ENCODE peak calls at places on chromosomes 11 and 22, in six cellular contexts. C is CD8-positive, alpha-beta T cell; K is naive thymus-derived CD4-positive, alpha-beta T cell; D is GM23338; X is IMR-90; S is fibroblast of lung. P is an unnamed sample.

GRCh38 chr22:22103078-22103593 is 120.5 kb upstream of the TOP3B start:
- DNase-seq in C (no peak), K (no peak), D (peak), X (no peak), S (no peak), P (no peak)

GRCh38 chr11:107354780-107355179 is 102.8 kb downstream of the CWF19L2 start:
- DNase-seq in C (no peak), K (no peak), D (no peak), X (no peak), S (no peak), P (no peak)

GRCh38 chr11:128759597-128759996 is 65.7 kb downstream of the FLI1 start:
- DNase-seq in C (no peak), K (no peak), D (no peak), X (peak), S (peak), P (no peak)

GRCh38 chr11:130178992-130179391 is 19.4 kb downstream of the ST14 start:
- DNase-seq in C (no peak), K (no peak), D (no peak), X (no peak), S (no peak), P (no peak)

GRCh38 chr22:40000171-40000570 is 5.4 kb downstream of the FAM83F start:
- DNase-seq in C (no peak), K (no peak), D (no peak), X (no peak), S (no peak), P (no peak)

GRCh38 chr22:24128631-24129601 is 52.4 kb upstream of the SUSD2 start:
- DNase-seq in C (no peak), K (no peak), D (no peak), X (no peak), S (no peak), P (no peak)

GRCh38 chr22:35991168-35991567 is 37.5 kb downstream of the RBFOX2 start:
- DNase-seq in C (no peak), K (no peak), D (no peak), X (peak), S (peak), P (no peak)

GRCh38 chr11:1773131-1773510 is 9.4 kb upstream of the CTSD start:
- DNase-seq in C (no peak), K (no peak), D (no peak), X (no peak), S (no peak), P (no peak)

GRCh38 chr11:59186130-59186594 is 14.2 kb downstream of the DTX4 start:
- DNase-seq in C (peak), K (peak), D (peak), X (no peak), S (no peak), P (no peak)

GRCh38 chr11:121965330-121965729 is 150.7 kb downstream of the BLID start:
- DNase-seq in C (no peak), K (no peak), D (no peak), X (peak), S (peak), P (no peak)

GRCh38 chr11:8988329-8989234 is 15.2 kb downstream of the NRIP3 start:
- DNase-seq in C (no peak), K (no peak), D (no peak), X (peak), S (peak), P (no peak)

GRCh38 chr22:30208631-30209603 is 37.6 kb downstream of the LIF start:
- DNase-seq in C (no peak), K (no peak), D (no peak), X (peak), S (peak), P (no peak)

GRCh38 chr11:518463-519202 is 11.6 kb upstream of the RNH1 start:
- DNase-seq in C (peak), K (peak), D (peak), X (peak), S (peak), P (peak)

GRCh38 chr11:33005175-33005574 is 10.5 kb upstream of the DEPDC7 start:
- DNase-seq in C (peak), K (peak), D (no peak), X (no peak), S (no peak), P (no peak)

GRCh38 chr11:66854729-66855211 is 2.1 kb upstream of the LRFN4 start:
- DNase-seq in C (no peak), K (no peak), D (no peak), X (no peak), S (no peak), P (no peak)

GRCh38 chr11:92413757-92414513 is 189.3 kb downstream of the FAT3 start:
- DNase-seq in C (no peak), K (no peak), D (no peak), X (no peak), S (no peak), P (no peak)

GRCh38 chr11:75490221-75491181 is 35.2 kb downstream of the GDPD5 start:
- DNase-seq in C (no peak), K (no peak), D (peak), X (peak), S (peak), P (no peak)

GRCh38 chr11:44885919-44886318 is 64.8 kb downstream of the TP53I11 start:
- DNase-seq in C (no peak), K (no peak), D (no peak), X (no peak), S (no peak), P (no peak)

GRCh38 chr11:44030996-44031395 is 16.8 kb upstream of the ACCSL start:
- DNase-seq in C (no peak), K (no peak), D (no peak), X (no peak), S (no peak), P (no peak)

GRCh38 chr11:130726234-130726559 is 190.1 kb downstream of the SNX19 start:
- DNase-seq in C (no peak), K (no peak), D (no peak), X (peak), S (peak), P (no peak)

GRCh38 chr11:15688351-15688792 is 573.6 kb downstream of the INSC start:
- DNase-seq in C (no peak), K (no peak), D (no peak), X (peak), S (peak), P (no peak)

GRCh38 chr22:47290706-47291430 is 528.4 kb downstream of the TBC1D22A start:
- DNase-seq in C (no peak), K (no peak), D (no peak), X (no peak), S (no peak), P (no peak)

GRCh38 chr11:76629853-76630599 is 40.5 kb downstream of the LRRC32 start:
- DNase-seq in C (no peak), K (no peak), D (peak), X (peak), S (no peak), P (no peak)

GRCh38 chr11:17828311-17828751 is 93.8 kb downstream of the KCNC1 start:
- DNase-seq in C (no peak), K (no peak), D (no peak), X (peak), S (peak), P (no peak)

GRCh38 chr11:130806746-130807145 is 109.5 kb downstream of the SNX19 start:
- DNase-seq in C (no peak), K (no peak), D (peak), X (no peak), S (no peak), P (no peak)

GRCh38 chr11:69449320-69450063 is 32.0 kb upstream of the LINC01488 start:
- DNase-seq in C (no peak), K (no peak), D (no peak), X (peak), S (peak), P (no peak)

GRCh38 chr11:96267490-96268010 is 75.4 kb downstream of the MAML2 start:
- DNase-seq in C (peak), K (peak), D (no peak), X (peak), S (no peak), P (no peak)

GRCh38 chr11:7575841-7576451 is 62.1 kb downstream of the PPFIBP2 start:
- DNase-seq in C (no peak), K (peak), D (no peak), X (no peak), S (no peak), P (no peak)

GRCh38 chr11:127191689-127192088 is 191.1 kb upstream of the KIRREL3 start:
- DNase-seq in C (no peak), K (no peak), D (no peak), X (no peak), S (no peak), P (no peak)

GRCh38 chr11:120236169-120237107 is 3.5 kb upstream of the POU2F3 start:
- DNase-seq in C (no peak), K (no peak), D (peak), X (peak), S (peak), P (no peak)

GRCh38 chr22:32354360-32355351 is 3.0 kb upstream of the RFPL3 start:
- DNase-seq in C (no peak), K (no peak), D (peak), X (peak), S (peak), P (no peak)

GRCh38 chr11:118876261-118876660 is 7.4 kb upstream of the CXCR5 start:
- DNase-seq in C (no peak), K (no peak), D (no peak), X (no peak), S (no peak), P (no peak)

GRCh38 chr22:37647928-37648327 is 8.5 kb downstream of the SH3BP1 start:
- DNase-seq in C (no peak), K (no peak), D (no peak), X (no peak), S (peak), P (no peak)

GRCh38 chr11:61293869-61294716 is 1.0 kb downstream of the VWCE start:
- DNase-seq in C (no peak), K (no peak), D (peak), X (peak), S (peak), P (no peak)

GRCh38 chr22:32564170-32565001 is 89.8 kb downstream of the FBXO7 start:
- DNase-seq in C (no peak), K (no peak), D (no peak), X (peak), S (peak), P (no peak)

GRCh38 chr11:4048340-4048739 is 46.3 kb upstream of the RRM1 start:
- DNase-seq in C (no peak), K (no peak), D (no peak), X (peak), S (peak), P (no peak)

GRCh38 chr11:1570896-1571759 is 943 bp downstream of the DUSP8 start:
- DNase-seq in C (peak), K (peak), D (peak), X (no peak), S (no peak), P (no peak)

GRCh38 chr11:102476069-102476468 is 23.5 kb upstream of the TMEM123 start:
- DNase-seq in C (no peak), K (no peak), D (no peak), X (peak), S (no peak), P (no peak)

GRCh38 chr11:76939219-76939631 is 78.5 kb downstream of the ACER3 start:
- DNase-seq in C (no peak), K (no peak), D (no peak), X (peak), S (peak), P (peak)

GRCh38 chr11:120912504-120912903 is 111.4 kb upstream of the TBCEL start:
- DNase-seq in C (no peak), K (no peak), D (peak), X (peak), S (peak), P (peak)

GRCh38 chr11:68032003-68032402 is 1.5 kb downstream of the NDUFS8 start:
- DNase-seq in C (no peak), K (no peak), D (no peak), X (no peak), S (no peak), P (no peak)

GRCh38 chr11:68032997-68033707 is 2.7 kb downstream of the NDUFS8 start:
- DNase-seq in C (no peak), K (no peak), D (no peak), X (no peak), S (no peak), P (no peak)

GRCh38 chr11:68028802-68029475 is 1.5 kb upstream of the NDUFS8 start:
- DNase-seq in C (no peak), K (no peak), D (no peak), X (peak), S (peak), P (no peak)

GRCh38 chr11:68031136-68031459 is 617 bp downstream of the NDUFS8 start:
- DNase-seq in C (peak), K (no peak), D (no peak), X (no peak), S (peak), P (no peak)

GRCh38 chr11:68030318-68031135 is at the start of gene NDUFS8:
- DNase-seq in C (peak), K (peak), D (peak), X (peak), S (peak), P (peak)
- H3K27ac ChIP-seq in C (peak), K (peak), D (peak), X (peak), S (peak), P (peak)

GRCh38 chr11:86800956-86801264 is 568 bp downstream of the PRSS23 start:
- DNase-seq in C (no peak), K (no peak), D (no peak), X (no peak), S (no peak), P (no peak)
- H3K4me3 ChIP-seq in C (peak), K (no peak), D (peak), X (peak), S (peak), P (peak)

GRCh38 chr11:47487421-47487820 is 38.5 kb upstream of the RAPSN start:
- DNase-seq in C (no peak), K (no peak), D (no peak), X (no peak), S (no peak), P (no peak)

GRCh38 chr11:47488111-47488510 is 39.2 kb upstream of the RAPSN start:
- DNase-seq in C (no peak), K (no peak), D (no peak), X (no peak), S (no peak), P (no peak)

GRCh38 chr11:47489395-47489755 is 40.4 kb upstream of the RAPSN start:
- DNase-seq in C (no peak), K (no peak), D (no peak), X (peak), S (peak), P (no peak)

GRCh38 chr11:47485112-47485511 is 36.2 kb upstream of the RAPSN start:
- DNase-seq in C (no peak), K (no peak), D (no peak), X (no peak), S (no peak), P (no peak)

GRCh38 chr11:47488674-47489394 is 39.9 kb upstream of the RAPSN start:
- DNase-seq in C (no peak), K (no peak), D (no peak), X (no peak), S (no peak), P (no peak)
- H3K27ac ChIP-seq in C (no peak), K (peak), D (no peak), X (no peak), S (no peak), P (no peak)

DNA sequence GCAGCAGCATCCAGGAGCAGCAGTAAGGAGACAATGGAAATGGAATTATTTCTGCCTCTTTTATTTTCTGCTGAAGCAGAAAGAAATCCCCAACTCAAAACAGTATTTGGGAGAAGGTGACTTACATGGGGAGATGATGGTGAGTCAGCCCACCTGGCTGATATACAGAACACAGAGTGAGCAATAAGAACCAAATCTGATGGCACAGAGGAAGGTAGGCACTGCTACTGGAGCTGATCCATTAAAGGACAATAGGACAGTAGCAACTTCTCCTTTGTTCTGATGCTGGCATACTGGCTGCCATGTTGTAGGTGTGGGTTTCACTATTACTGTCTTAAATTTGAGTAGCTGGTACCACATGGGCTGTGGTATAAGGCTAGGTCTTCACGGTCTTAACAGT is 45.2 kb downstream of the CLPB start:
- DNase-seq in C (no peak), K (no peak), D (no peak), X (no peak), S (no peak), P (no peak)
- H3K4me3 ChIP-seq in C (no peak), K (no peak), D (no peak), X (no peak), S (no peak), P (no peak)

GRCh38 chr11:35969089-35970046 is 25.5 kb downstream of the LDLRAD3 start:
- DNase-seq in C (no peak), K (no peak), D (no peak), X (peak), S (no peak), P (no peak)
- H3K27ac ChIP-seq in C (no peak), K (no peak), D (no peak), X (no peak), S (no peak), P (no peak)

GRCh38 chr11:36565033-36565610 is 2.7 kb upstream of the RAG1 start:
- DNase-seq in C (no peak), K (no peak), D (no peak), X (no peak), S (no peak), P (no peak)
- H3K4me3 ChIP-seq in C (no peak), K (no peak), D (no peak), X (no peak), S (no peak), P (peak)

GRCh38 chr11:111538407-111539114 is 2.0 kb upstream of the LAYN start:
- DNase-seq in C (no peak), K (no peak), D (no peak), X (peak), S (no peak), P (no peak)

GRCh38 chr11:111541209-111542061 is 915 bp downstream of the LAYN start:
- DNase-seq in C (no peak), K (no peak), D (peak), X (peak), S (peak), P (no peak)

GRCh38 chr11:111540921-111541208 is 345 bp downstream of the LAYN start:
- DNase-seq in C (no peak), K (no peak), D (no peak), X (no peak), S (no peak), P (no peak)

GRCh38 chr11:111540114-111540920 is at the start of gene LAYN:
- DNase-seq in C (peak), K (peak), D (peak), X (peak), S (peak), P (no peak)

DNA sequence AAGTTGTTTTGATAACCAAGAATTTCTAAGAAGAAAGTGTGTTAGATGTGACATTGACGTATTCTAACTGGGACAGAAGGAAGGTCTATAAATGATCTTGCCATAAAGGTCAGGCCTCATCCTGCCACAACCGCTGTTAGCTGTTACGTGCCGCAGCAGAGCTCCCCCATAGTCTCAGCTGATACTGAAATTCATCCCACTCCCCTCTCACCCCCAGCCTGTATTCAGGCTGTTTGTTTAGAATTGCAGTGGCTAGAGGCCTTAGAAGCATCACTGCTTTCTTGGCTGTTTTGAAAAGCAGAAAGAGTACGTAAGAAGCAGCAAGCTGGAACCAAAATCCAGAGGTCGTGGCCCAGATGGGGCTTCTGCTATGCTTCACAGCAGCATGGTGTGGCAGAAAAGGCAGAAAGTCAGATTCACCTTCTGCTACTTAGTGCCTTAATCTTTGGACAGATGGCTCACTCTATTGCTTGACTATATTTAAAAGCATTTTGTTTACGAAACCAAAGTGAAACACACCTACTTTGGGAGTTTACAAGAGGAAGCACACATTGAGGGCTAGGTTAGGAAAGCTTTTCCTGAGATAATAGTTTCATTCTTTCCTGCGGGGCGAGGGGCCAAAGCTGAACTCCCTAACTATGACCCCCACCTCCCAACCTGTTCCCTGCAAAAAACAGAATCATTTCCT is 950 bp upstream of the LAYN start:
- DNase-seq in C (peak), K (peak), D (no peak), X (no peak), S (no peak), P (no peak)
- H3K27ac ChIP-seq in C (peak), K (no peak), D (no peak), X (peak), S (peak), P (no peak)

DNA sequence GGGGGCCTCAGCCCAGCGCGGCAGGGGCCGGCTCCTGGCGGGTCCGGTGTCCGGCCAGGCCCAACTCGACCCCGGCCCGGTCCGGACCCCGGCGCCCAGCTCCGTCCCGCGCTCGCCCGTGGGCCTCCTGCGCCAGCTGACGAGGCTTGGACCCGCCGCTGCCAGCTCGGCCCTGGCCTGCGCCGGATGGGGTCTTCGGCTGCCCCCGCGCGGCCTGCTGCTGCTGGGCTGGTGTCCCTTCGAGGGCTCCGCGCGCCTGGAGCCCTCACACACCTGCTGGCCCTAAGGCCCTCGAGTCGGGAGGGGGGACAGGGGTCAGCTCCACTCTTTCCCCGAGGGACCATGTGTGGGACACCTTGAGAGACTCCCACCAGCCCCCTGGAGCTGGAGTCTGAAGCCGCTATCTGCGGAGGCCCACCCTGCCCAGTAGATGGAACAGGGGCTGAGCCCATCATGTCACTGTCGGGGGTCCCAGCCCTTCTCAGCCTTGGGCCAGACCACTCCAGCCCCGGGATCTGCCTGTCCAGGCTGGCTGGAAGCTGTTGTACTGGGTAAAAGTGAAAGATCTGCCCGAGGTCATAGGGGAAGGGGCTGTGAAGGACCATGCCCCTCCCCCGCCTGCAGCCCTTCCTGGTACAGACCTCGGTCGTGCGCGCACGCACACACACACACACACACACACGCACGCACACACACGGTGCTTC is 768 bp upstream of the CDKN1C start:
- DNase-seq in C (peak), K (peak), D (peak), X (no peak), S (peak), P (no peak)
- H3K4me3 ChIP-seq in C (no peak), K (no peak), D (peak), X (peak), S (no peak), P (peak)

GRCh38 chr11:35621620-35622019 is 3.4 kb downstream of the FJX1 start:
- DNase-seq in C (no peak), K (no peak), D (no peak), X (no peak), S (no peak), P (no peak)

GRCh38 chr11:35623708-35624168 is 5.5 kb downstream of the FJX1 start:
- DNase-seq in C (no peak), K (no peak), D (no peak), X (peak), S (peak), P (no peak)

GRCh38 chr11:35619030-35619753 is 932 bp downstream of the FJX1 start:
- DNase-seq in C (no peak), K (peak), D (peak), X (peak), S (peak), P (no peak)

GRCh38 chr11:35619754-35620640 is 1.7 kb downstream of the FJX1 start:
- DNase-seq in C (no peak), K (no peak), D (peak), X (peak), S (peak), P (no peak)

GRCh38 chr11:35622070-35622469 is 3.8 kb downstream of the FJX1 start:
- DNase-seq in C (no peak), K (no peak), D (peak), X (peak), S (peak), P (no peak)
- H3K27ac ChIP-seq in C (no peak), K (no peak), D (no peak), X (no peak), S (no peak), P (no peak)

P was measured in Panc1.